ENCODE peak calls at places on chromosomes 16 and 17, in four cellular contexts. One of them, this sample, is unnamed.

GRCh38 chr17:34584805-34585416 is 5.5 kb downstream of the TMEM132E start:
- DNase-seq in GM12878: no peak
- DNase-seq in A549: peak
- DNase-seq in HepG2: no peak
- DNase-seq in this sample: peak

GRCh38 chr17:57835333-57835900 is 14.4 kb downstream of the MRPS23 start:
- DNase-seq in GM12878: no peak
- DNase-seq in A549: no peak
- DNase-seq in HepG2: peak
- DNase-seq in this sample: no peak

GRCh38 chr17:28875856-28876564 is 21.2 kb downstream of the ERAL1 start:
- DNase-seq in GM12878: no peak
- DNase-seq in A549: no peak
- DNase-seq in HepG2: no peak
- DNase-seq in this sample: no peak

GRCh38 chr17:57158296-57158695 is 73.2 kb downstream of the AKAP1 start:
- DNase-seq in GM12878: no peak
- DNase-seq in A549: no peak
- DNase-seq in HepG2: no peak
- DNase-seq in this sample: no peak

GRCh38 chr17:61583242-61583641 is 7.8 kb downstream of the NACA2 start:
- DNase-seq in GM12878: no peak
- DNase-seq in A549: peak
- DNase-seq in HepG2: peak
- DNase-seq in this sample: peak

GRCh38 chr16:2835638-2836493 is 5.8 kb downstream of the ZG16B start:
- DNase-seq in GM12878: no peak
- DNase-seq in A549: peak
- DNase-seq in HepG2: peak
- DNase-seq in this sample: no peak

GRCh38 chr17:55693244-55694216 is 29.1 kb downstream of the TMEM100 start:
- DNase-seq in GM12878: no peak
- DNase-seq in A549: no peak
- DNase-seq in HepG2: no peak
- DNase-seq in this sample: no peak

GRCh38 chr17:45333702-45334092 is 16.9 kb upstream of the MAP3K14 start:
- DNase-seq in GM12878: no peak
- DNase-seq in A549: no peak
- DNase-seq in HepG2: no peak
- DNase-seq in this sample: no peak

GRCh38 chr16:4087099-4087885 is 28.9 kb downstream of the ADCY9 start:
- DNase-seq in GM12878: no peak
- DNase-seq in A549: no peak
- DNase-seq in HepG2: no peak
- DNase-seq in this sample: no peak

GRCh38 chr16:88130016-88130415 is 178.8 kb downstream of the BANP start:
- DNase-seq in GM12878: no peak
- DNase-seq in A549: no peak
- DNase-seq in HepG2: no peak
- DNase-seq in this sample: no peak

GRCh38 chr17:81934850-81935708 is 2.0 kb downstream of the PYCR1 start:
- DNase-seq in GM12878: no peak
- DNase-seq in A549: no peak
- DNase-seq in HepG2: no peak
- DNase-seq in this sample: no peak
- TF ChIP-seq POLR2AphosphoS2 in GM12878: no peak
- TF ChIP-seq POLR2AphosphoS2 in A549: no peak
- TF ChIP-seq POLR2AphosphoS2 in HepG2: no peak
- TF ChIP-seq POLR2AphosphoS2 in this sample: no peak

GRCh38 chr17:7575481-7575883 is 4.0 kb upstream of the CD68 start:
- DNase-seq in GM12878: no peak
- DNase-seq in A549: no peak
- DNase-seq in HepG2: no peak
- DNase-seq in this sample: no peak

GRCh38 chr17:7574176-7574953 is 5.1 kb upstream of the CD68 start:
- DNase-seq in GM12878: no peak
- DNase-seq in A549: no peak
- DNase-seq in HepG2: no peak
- DNase-seq in this sample: no peak

GRCh38 chr17:7577327-7578199 is 1.9 kb upstream of the CD68 start:
- DNase-seq in GM12878: no peak
- DNase-seq in A549: no peak
- DNase-seq in HepG2: no peak
- DNase-seq in this sample: no peak

GRCh38 chr17:7575959-7576358 is 3.5 kb upstream of the CD68 start:
- DNase-seq in GM12878: no peak
- DNase-seq in A549: no peak
- DNase-seq in HepG2: no peak
- DNase-seq in this sample: no peak

DNA sequence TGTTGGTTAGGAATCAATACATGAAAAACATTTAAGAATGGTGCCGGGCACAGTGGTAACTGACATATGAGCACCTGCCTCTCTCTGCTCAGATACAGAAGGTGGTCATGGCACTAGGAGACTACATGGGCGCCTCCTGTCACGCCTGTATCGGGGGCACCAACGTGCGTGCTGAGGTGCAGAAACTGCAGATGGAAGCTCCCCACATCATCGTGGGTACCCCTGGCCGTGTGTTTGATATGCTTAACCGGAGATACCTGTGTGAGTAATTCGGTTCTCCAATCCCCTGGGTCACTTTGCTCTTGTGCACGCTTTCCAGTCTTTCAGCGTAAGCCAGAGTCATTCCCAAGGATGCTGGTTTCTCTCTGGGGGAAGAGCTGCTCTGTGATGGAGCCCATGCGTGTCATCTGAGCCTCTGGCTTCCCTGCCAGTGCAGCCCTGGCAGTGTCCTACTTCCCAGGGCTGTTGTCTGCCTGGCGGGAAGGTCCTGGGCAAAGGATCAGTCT is 3.0 kb upstream of the CD68 start:
- DNase-seq in GM12878: no peak
- DNase-seq in A549: no peak
- DNase-seq in HepG2: no peak
- DNase-seq in this sample: no peak
- TF ChIP-seq POLR2AphosphoS2 in GM12878: no peak
- TF ChIP-seq POLR2AphosphoS2 in A549: peak
- TF ChIP-seq POLR2AphosphoS2 in HepG2: no peak
- TF ChIP-seq POLR2AphosphoS2 in this sample: no peak

GRCh38 chr16:61677776-61678175 is 358.5 kb downstream of the CDH8 start:
- DNase-seq in GM12878: no peak
- DNase-seq in A549: no peak
- DNase-seq in HepG2: no peak
- DNase-seq in this sample: no peak

GRCh38 chr16:61681673-61682072 is 354.6 kb downstream of the CDH8 start:
- DNase-seq in GM12878: no peak
- DNase-seq in A549: no peak
- DNase-seq in HepG2: no peak
- DNase-seq in this sample: no peak

GRCh38 chr16:61681124-61681523 is 355.1 kb downstream of the CDH8 start:
- DNase-seq in GM12878: no peak
- DNase-seq in A549: no peak
- DNase-seq in HepG2: no peak
- DNase-seq in this sample: no peak

GRCh38 chr16:61678182-61678581 is 358.1 kb downstream of the CDH8 start:
- DNase-seq in GM12878: no peak
- DNase-seq in A549: no peak
- DNase-seq in HepG2: no peak
- DNase-seq in this sample: no peak

GRCh38 chr16:61676740-61677139 is 359.5 kb downstream of the CDH8 start:
- DNase-seq in GM12878: no peak
- DNase-seq in A549: no peak
- DNase-seq in HepG2: no peak
- DNase-seq in this sample: no peak
- TF ChIP-seq POLR2AphosphoS2 in GM12878: no peak
- TF ChIP-seq POLR2AphosphoS2 in A549: no peak
- TF ChIP-seq POLR2AphosphoS2 in HepG2: no peak
- TF ChIP-seq POLR2AphosphoS2 in this sample: no peak

GRCh38 chr17:77408284-77408683 is 267.5 kb downstream of the SEC14L1 start:
- DNase-seq in GM12878: no peak
- DNase-seq in A549: no peak
- DNase-seq in HepG2: no peak
- DNase-seq in this sample: no peak
- TF ChIP-seq POLR2AphosphoS2 in GM12878: no peak
- TF ChIP-seq POLR2AphosphoS2 in A549: no peak
- TF ChIP-seq POLR2AphosphoS2 in HepG2: no peak
- TF ChIP-seq POLR2AphosphoS2 in this sample: no peak

GRCh38 chr17:21522755-21523154 is 146.6 kb downstream of the KCNJ12 start:
- DNase-seq in GM12878: no peak
- DNase-seq in A549: no peak
- DNase-seq in HepG2: no peak
- DNase-seq in this sample: no peak

GRCh38 chr17:21525464-21526130 is 149.4 kb downstream of the KCNJ12 start:
- DNase-seq in GM12878: no peak
- DNase-seq in A549: no peak
- DNase-seq in HepG2: no peak
- DNase-seq in this sample: no peak

GRCh38 chr17:21523482-21524210 is 147.5 kb downstream of the KCNJ12 start:
- DNase-seq in GM12878: no peak
- DNase-seq in A549: no peak
- DNase-seq in HepG2: no peak
- DNase-seq in this sample: no peak

GRCh38 chr17:21528031-21528684 is 152.0 kb downstream of the KCNJ12 start:
- DNase-seq in GM12878: no peak
- DNase-seq in A549: no peak
- DNase-seq in HepG2: no peak
- DNase-seq in this sample: no peak

GRCh38 chr17:21524211-21524591 is 148.0 kb downstream of the KCNJ12 start:
- DNase-seq in GM12878: no peak
- DNase-seq in A549: no peak
- DNase-seq in HepG2: no peak
- DNase-seq in this sample: no peak
- TF ChIP-seq POLR2AphosphoS2 in GM12878: no peak
- TF ChIP-seq POLR2AphosphoS2 in A549: no peak
- TF ChIP-seq POLR2AphosphoS2 in HepG2: no peak
- TF ChIP-seq POLR2AphosphoS2 in this sample: no peak

This sample was measured in K562.